ENCODE peak calls at places on chromosomes 3 and 15, in four cellular contexts. N, T, I and J are unnamed samples. For H3K4me1, the result is how much of the 10 kb centered on the place peaks cover.

GRCh38 chr3:191301982-191302381 is 27.2 kb upstream of the CCDC50 start:
- DNase-seq in N (no peak), T (no peak), I (peak), J (no peak)

GRCh38 chr3:177824841-177825240 is 627.6 kb upstream of the TBL1XR1 start:
- DNase-seq in N (no peak), T (peak), I (no peak), J (no peak)

GRCh38 chr15:72889545-72889944 is 106.0 kb upstream of the ADPGK start:
- DNase-seq in N (no peak), T (no peak), I (no peak), J (no peak)

GRCh38 chr15:78461171-78461881 is 23.3 kb downstream of the IREB2 start:
- DNase-seq in N (no peak), T (no peak), I (no peak), J (no peak)

GRCh38 chr3:173096140-173096539 is 44.9 kb downstream of the SPATA16 start:
- DNase-seq in N (no peak), T (no peak), I (no peak), J (no peak)

GRCh38 chr15:59594493-59594942 is 17.1 kb upstream of the GCNT3 start:
- DNase-seq in N (peak), T (no peak), I (no peak), J (peak)

GRCh38 chr3:156834435-156834834 is 8.3 kb downstream of the LEKR1 start:
- DNase-seq in N (no peak), T (no peak), I (no peak), J (no peak)

GRCh38 chr3:28726840-28727239 is 378.2 kb upstream of the AZI2 start:
- DNase-seq in N (peak), T (no peak), I (peak), J (no peak)

GRCh38 chr3:127688416-127689265 is 15.9 kb downstream of the ABTB1 start:
- DNase-seq in N (no peak), T (peak), I (no peak), J (peak)

GRCh38 chr3:101857279-101857678 is 8.0 kb downstream of the NFKBIZ start:
- DNase-seq in N (no peak), T (no peak), I (no peak), J (no peak)

GRCh38 chr3:63561879-63562278 is 90.6 kb upstream of the SNTN start:
- DNase-seq in N (no peak), T (no peak), I (no peak), J (no peak)

GRCh38 chr15:25058080-25058785 is 103.4 kb downstream of the SNRPN start:
- DNase-seq in N (no peak), T (no peak), I (no peak), J (peak)

GRCh38 chr15:100944237-100944875 is 25.2 kb downstream of the LRRK1 start:
- DNase-seq in N (no peak), T (no peak), I (no peak), J (no peak)

GRCh38 chr15:28979208-28979891 is 93.6 kb downstream of the APBA2 start:
- DNase-seq in N (no peak), T (no peak), I (no peak), J (no peak)

GRCh38 chr3:52171577-52172261 is 17.5 kb upstream of the POC1A start:
- DNase-seq in N (peak), T (peak), I (no peak), J (no peak)

GRCh38 chr3:55955891-55956477 is 468.9 kb upstream of the WNT5A start:
- DNase-seq in N (no peak), T (no peak), I (no peak), J (no peak)

GRCh38 chr15:60374628-60375081 is 23.1 kb downstream of the ANXA2 start:
- DNase-seq in N (peak), T (peak), I (no peak), J (no peak)

GRCh38 chr15:80266113-80266512 is 14.1 kb upstream of the CTXND1 start:
- DNase-seq in N (no peak), T (no peak), I (no peak), J (no peak)

GRCh38 chr3:106349191-106349881 is 480.5 kb upstream of the CBLB start:
- DNase-seq in N (no peak), T (no peak), I (no peak), J (no peak)

GRCh38 chr3:10462641-10463040 is 42.7 kb downstream of the ATP2B2 start:
- DNase-seq in N (no peak), T (no peak), I (no peak), J (no peak)
- H3K27ac ChIP-seq in N (no peak), T (no peak), I (no peak), J (no peak)

GRCh38 chr3:50503504-50503903 is at the start of gene CACNA2D2:
- DNase-seq in N (peak), T (peak), I (no peak), J (peak)
- TF ChIP-seq POLR2A in N (peak), T (no peak), I (peak), J (no peak)

DNA sequence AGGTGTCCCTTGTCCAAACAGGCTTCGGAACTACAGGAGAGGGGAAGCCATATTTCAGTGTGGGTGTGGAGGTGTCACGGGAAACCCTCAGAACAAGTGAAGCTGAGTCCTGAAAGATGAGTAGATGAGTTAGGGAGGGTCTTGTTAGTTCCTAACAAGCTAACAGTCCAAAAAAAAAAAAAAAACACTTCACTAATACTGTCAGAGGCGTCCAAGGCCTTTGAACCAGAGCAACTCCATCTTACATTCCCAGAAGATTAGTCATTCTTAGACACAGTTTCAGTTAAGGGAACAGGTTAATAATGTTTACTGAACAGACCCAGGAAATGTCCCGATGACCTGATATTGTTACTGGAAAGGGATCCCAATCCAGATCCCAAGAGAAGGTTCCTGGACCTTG is 7.0 kb upstream of the ATP8B4 start:
- DNase-seq in N (peak), T (no peak), I (no peak), J (no peak)
- H3K4me1 ChIP-seq in N (under half), T (under half), I (under half), J (under half)

DNA sequence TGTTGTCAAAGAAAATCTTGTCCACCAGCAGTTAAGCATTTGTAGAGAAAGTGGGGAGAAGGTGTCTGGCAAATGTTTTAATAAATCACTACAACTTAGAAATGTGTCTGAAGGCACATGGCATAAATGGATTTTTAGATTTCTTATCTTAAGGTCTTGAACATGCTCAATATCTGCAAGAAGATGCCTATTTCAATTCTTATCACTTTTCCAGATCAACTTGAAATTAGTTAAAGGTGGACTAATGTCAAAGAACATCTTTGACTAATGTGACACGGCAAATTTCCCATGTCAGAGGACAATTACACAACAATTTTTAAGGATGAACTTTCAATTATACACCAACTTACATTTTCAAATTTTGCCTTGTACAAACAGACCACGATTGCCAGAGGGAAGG is 507.4 kb upstream of the ADAMTS9 start:
- DNase-seq in N (no peak), T (no peak), I (no peak), J (no peak)
- H3K27ac ChIP-seq in N (no peak), T (no peak), I (no peak), J (no peak)

DNA sequence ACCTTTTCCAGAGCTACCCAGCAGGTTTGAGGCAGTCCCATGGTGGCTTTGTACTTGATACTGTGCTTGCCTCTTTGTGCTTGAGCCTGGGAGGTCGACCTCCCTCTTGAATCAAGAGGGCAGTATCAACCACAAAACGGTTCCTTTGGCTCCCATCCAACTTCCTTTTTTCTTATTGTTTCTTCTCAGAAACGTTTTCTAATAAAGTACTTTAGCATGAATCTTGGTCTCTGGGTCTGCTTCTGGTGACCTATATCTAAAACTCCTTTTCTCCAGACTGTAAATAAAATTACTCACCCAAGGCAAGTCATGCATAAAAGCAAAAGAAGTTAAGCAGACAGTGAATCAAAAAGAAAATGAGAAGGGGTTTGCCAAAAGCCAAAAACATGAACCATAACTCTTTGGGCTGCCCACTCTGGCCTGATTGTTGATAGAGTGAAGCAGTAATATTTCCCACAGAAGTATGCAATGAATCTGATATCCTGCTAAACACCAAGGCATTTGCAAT is 112.2 kb upstream of the SLC4A7 start:
- DNase-seq in N (peak), T (no peak), I (no peak), J (no peak)
- TF ChIP-seq POLR2A in N (no peak), T (no peak), I (no peak), J (no peak)

GRCh38 chr3:129688310-129688895 is 81.9 kb upstream of the PLXND1 start:
- DNase-seq in N (peak), T (peak), I (peak), J (no peak)

GRCh38 chr3:129692743-129693142 is 86.3 kb upstream of the PLXND1 start:
- DNase-seq in N (no peak), T (no peak), I (no peak), J (no peak)

GRCh38 chr3:129690963-129691362 is 84.5 kb upstream of the PLXND1 start:
- DNase-seq in N (no peak), T (no peak), I (no peak), J (no peak)

GRCh38 chr3:129689036-129689435 is 82.6 kb upstream of the PLXND1 start:
- DNase-seq in N (no peak), T (no peak), I (no peak), J (no peak)

DNA sequence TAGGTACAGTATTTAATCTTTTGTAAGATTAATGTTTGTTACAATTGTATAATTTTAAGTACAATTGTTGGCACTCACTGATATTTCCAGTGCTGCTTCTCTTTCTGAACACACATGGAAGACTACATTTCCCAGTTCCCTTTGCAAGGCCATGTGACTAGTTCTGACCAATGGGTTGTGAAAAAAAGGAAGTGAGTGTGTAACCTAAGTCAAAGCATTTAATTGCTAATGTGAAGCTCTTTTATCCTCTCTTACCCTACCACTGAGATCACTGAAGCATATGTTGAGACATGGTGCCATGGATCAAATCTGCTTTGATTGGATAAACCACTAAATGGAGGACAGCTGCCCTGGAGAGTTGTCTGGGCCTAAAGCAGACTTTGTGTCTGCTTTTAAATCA is 83.9 kb upstream of the PLXND1 start:
- DNase-seq in N (peak), T (no peak), I (no peak), J (peak)
- H3K4me1 ChIP-seq in N (under half), T (under half), I (under half), J (under half)